ENCODE peak calls at places on chromosomes 1 and 21, in eight cellular contexts. N is AG04450, B is PC-9, V is psoas muscle, I is uterus, R is body of pancreas, X is tibial artery, D is kidney. W is an unnamed sample.

GRCh38 chr1:197268012-197268411 is at the start of gene CRB1:
- DNase-seq in B (no peak), X (no peak), D (no peak), I (no peak), R (no peak), V (no peak), N (no peak), W (no peak)

GRCh38 chr1:117643601-117644000 is 37.8 kb downstream of the TENT5C start:
- DNase-seq in I (no peak), D (no peak), V (no peak), X (no peak), R (no peak), N (no peak), B (no peak), W (no peak)

GRCh38 chr21:39084979-39085729 is 98.1 kb downstream of the PSMG1 start:
- DNase-seq in N (no peak), I (no peak), V (no peak), X (no peak), R (no peak), D (no peak), B (peak; percentile 66), W (no peak)

GRCh38 chr21:42878678-42878992 is 704 bp downstream of the WDR4 start:
- DNase-seq in I (no peak), B (no peak), N (no peak), V (no peak), D (no peak), X (no peak), R (no peak), W (no peak)

GRCh38 chr1:228964178-228964819 is 229.0 kb downstream of the RHOU start:
- DNase-seq in V (no peak), B (peak; percentile 60), R (peak; percentile 29), D (no peak), I (peak; percentile 75), X (peak; percentile 55), N (peak; percentile 84), W (no peak)

GRCh38 chr1:39788758-39789570 is at the start of gene BMP8B:
- DNase-seq in V (peak; percentile 74), N (no peak), R (peak; percentile 85), D (peak; percentile 93), B (peak; percentile 46), I (no peak), X (peak; percentile 38), W (peak; percentile 81)

GRCh38 chr1:156291226-156292061 is 4.0 kb downstream of the GLMP start:
- DNase-seq in D (peak; percentile 94), R (peak; percentile 96), I (peak; percentile 88), V (peak; percentile 92), X (peak; percentile 95), N (peak; percentile 50), B (no peak), W (peak; percentile 87)

GRCh38 chr21:32411366-32412161 is 942 bp upstream of the EVA1C start:
- DNase-seq in V (peak; percentile 95), B (no peak), I (peak; percentile 95), X (peak; percentile 93), R (peak; percentile 93), D (peak; percentile 97), N (no peak), W (peak; percentile 87)

GRCh38 chr1:226203693-226204092 is 17.2 kb upstream of the ACBD3 start:
- DNase-seq in X (no peak), R (no peak), V (no peak), N (no peak), D (no peak), B (no peak), I (no peak), W (no peak)

GRCh38 chr1:95287078-95287477 is 53.1 kb downstream of the RWDD3 start:
- DNase-seq in X (no peak), R (no peak), V (no peak), D (no peak), B (no peak), I (no peak), N (no peak), W (no peak)

GRCh38 chr1:27439150-27439549 is 46.7 kb downstream of the GPR3 start:
- DNase-seq in B (no peak), R (no peak), I (no peak), N (no peak), X (no peak), D (no peak), V (no peak), W (no peak)

GRCh38 chr1:27436204-27437159 is 44.1 kb downstream of the GPR3 start:
- DNase-seq in B (peak; percentile 70), N (no peak), I (no peak), X (peak; percentile 56), D (no peak), V (no peak), R (no peak), W (no peak)

GRCh38 chr1:27435566-27436203 is 43.3 kb downstream of the GPR3 start:
- DNase-seq in X (no peak), D (no peak), V (no peak), N (no peak), B (no peak), R (no peak), I (no peak), W (no peak)

GRCh38 chr1:27444632-27445031 is 45.3 kb downstream of the WASF2 start:
- DNase-seq in V (no peak), R (no peak), X (no peak), N (no peak), I (no peak), D (no peak), B (no peak), W (no peak)

DNA sequence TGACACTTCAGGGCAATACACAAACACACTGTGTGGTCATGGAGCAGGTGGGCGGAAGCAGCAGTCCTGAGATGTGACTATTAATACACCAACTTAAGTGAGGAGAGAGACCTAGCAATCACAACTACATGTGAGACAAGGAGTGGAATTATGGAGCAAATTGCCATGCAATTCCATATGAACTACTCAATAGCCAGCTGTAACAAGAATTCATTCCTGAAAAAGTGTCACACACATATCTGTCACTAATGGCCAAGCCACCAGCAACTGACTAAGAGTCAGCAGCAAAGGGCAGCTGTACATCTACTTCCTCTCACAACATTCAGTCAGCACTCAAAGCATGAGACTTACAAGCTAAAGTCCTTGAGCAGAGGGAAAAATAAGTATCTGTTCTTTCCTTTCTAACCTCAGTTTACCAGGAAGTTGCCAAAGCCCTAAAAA is 46.2 kb downstream of the GPR3 start:
- DNase-seq in D (no peak), R (no peak), N (no peak), I (no peak), X (no peak), V (no peak), B (no peak), W (no peak)
- H3K27ac ChIP-seq in D (no peak overlapping the region), R (peak overlapping the region; percentile 21), N (no peak overlapping the region), I (no peak overlapping the region), X (peak overlapping the region; percentile 3), V (peak overlapping the region; percentile 59), B (no peak overlapping the region), W (peak overlapping the region; percentile 53)

DNA sequence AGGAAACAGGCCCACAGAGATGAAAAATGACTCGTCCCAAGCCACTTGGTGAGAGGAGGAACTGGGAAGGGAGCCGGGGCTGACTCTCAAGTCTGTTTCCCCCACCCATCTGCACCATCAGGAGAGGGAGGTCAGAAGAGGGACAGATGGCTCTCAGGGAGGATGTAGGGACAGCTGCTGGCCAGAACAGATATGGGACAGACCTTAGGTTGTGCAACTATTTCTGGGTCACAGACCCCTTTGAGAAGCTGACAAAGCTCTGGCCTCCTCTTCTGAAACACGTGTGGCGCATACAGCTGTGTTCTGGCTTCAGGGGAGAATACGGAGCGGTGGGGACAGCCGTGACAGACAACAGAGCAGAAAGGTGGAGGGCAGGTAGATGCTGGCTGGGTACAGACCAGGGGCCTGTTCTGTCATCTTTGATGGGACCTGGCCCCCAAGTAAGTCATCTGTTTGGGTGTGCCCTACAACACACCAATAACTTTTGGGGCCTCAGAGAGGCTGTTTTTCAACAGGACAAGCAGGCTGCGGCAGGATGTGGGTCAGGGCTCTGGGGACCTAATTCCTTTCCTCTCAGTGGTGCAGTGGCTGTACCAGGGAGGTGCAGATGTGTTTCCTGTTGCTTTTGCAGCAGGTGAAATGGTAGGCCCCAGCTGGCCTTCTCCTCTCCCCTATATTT is 7.3 kb downstream of the SH3BGRL3 start:
- DNase-seq in D (peak; percentile 72), I (no peak), X (peak; percentile 52), R (no peak), B (no peak), V (peak; percentile 85), N (no peak), W (no peak)
- TF ChIP-seq CTCF in D (no peak), I (no peak), X (no peak), R (no peak), B (no peak), V (no peak), N (no peak), W (no peak)

GRCh38 chr1:46784666-46785065 is 14.2 kb upstream of the CYP4B1 start:
- DNase-seq in R (no peak), B (no peak), V (no peak), X (no peak), N (no peak), I (no peak), D (no peak), W (no peak)
- H3K9me3 ChIP-seq in R (no peaks in the 10 kb centered on the region), B (peaks cover 11% of the 10 kb centered on the region), V (no peaks in the 10 kb centered on the region), X (no peaks in the 10 kb centered on the region), N (peaks cover 7% of the 10 kb centered on the region), I (no peaks in the 10 kb centered on the region), D (no peaks in the 10 kb centered on the region), W (no peaks in the 10 kb centered on the region)

GRCh38 chr1:151825204-151825603 is 6.4 kb downstream of the RORC start:
- DNase-seq in N (no peak), D (no peak), X (no peak), I (no peak), V (peak; percentile 74), B (no peak), R (no peak), W (no peak)

GRCh38 chr1:151827853-151828252 is 3.7 kb downstream of the RORC start:
- DNase-seq in R (no peak), D (no peak), N (no peak), B (no peak), X (no peak), V (peak; percentile 27), I (no peak), W (no peak)

GRCh38 chr1:151828931-151829330 is 2.7 kb downstream of the RORC start:
- DNase-seq in D (peak; percentile 84), B (no peak), N (no peak), I (no peak), X (no peak), R (peak; percentile 34), V (peak; percentile 80), W (no peak)

GRCh38 chr1:151823175-151823574 is 8.4 kb downstream of the RORC start:
- DNase-seq in D (no peak), X (no peak), V (no peak), R (no peak), I (no peak), B (no peak), N (no peak), W (no peak)

DNA sequence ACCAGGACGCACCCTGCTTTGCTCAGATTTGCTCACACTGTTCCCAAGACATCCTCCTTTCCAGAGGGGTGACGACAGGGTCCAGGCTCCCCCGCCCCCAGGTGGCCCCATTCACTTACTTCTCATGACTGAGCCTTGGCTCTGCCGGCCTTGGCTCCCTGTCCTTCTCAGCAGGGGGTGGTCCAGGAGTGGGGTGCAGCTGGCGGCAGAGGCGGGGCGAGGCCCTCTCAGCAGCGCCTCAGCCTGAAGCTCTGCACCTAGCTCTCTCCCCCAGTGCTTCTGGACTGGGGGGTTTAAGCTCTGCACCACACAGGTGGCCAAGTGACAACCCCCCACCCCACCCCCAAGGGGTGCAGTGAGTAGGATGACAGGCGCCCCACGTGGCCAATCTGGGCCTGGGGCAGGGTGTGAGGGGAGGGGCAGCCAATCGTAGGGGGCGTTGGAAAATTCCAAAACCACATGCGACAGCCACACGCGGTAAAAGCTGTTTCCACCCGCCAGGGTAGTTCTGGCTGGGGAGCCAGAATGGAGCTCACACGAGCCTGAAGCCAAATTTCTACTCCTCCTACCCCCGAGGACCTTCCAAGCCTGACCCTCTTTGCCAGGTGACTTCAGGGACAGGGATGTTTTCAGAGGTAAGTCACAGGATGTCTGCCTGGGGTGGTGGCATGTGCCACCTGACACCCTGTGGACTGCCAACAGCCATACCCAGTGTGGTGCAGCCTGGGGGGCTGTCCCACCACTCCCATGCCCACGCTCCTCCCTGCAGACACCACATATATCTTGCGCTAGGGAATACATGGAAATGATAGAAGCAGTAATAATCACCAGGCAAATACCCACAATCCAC is 5.6 kb downstream of the RORC start:
- DNase-seq in N (no peak), V (no peak), X (no peak), R (no peak), D (no peak), B (no peak), I (no peak), W (no peak)
- H3K27ac ChIP-seq in N (no peak overlapping the region), V (peak overlapping the region; percentile 96), X (no peak overlapping the region), R (no peak overlapping the region), D (no peak overlapping the region), B (no peak overlapping the region), I (no peak overlapping the region), W (no peak overlapping the region)

W was measured in lung.